ENCODE peak calls at places on chromosomes 3 and 15, in five cellular contexts. N, Z, D, E and W are unnamed samples.

GRCh38 chr3:73216310-73216709 is 154.9 kb downstream of the EBLN2 start:
- DNase-seq in D (no peak), Z (no peak), E (no peak), N (no peak), W (no peak)

GRCh38 chr3:143480306-143480852 is 360.8 kb downstream of the CHST2 start:
- DNase-seq in D (no peak), N (no peak), Z (peak), E (no peak), W (no peak)

GRCh38 chr15:70316059-70316600 is 218.4 kb upstream of the TLE3 start:
- DNase-seq in N (no peak), D (no peak), Z (no peak), E (no peak), W (no peak)

GRCh38 chr15:71780349-71780976 is 29.9 kb upstream of the NR2E3 start:
- DNase-seq in Z (peak), E (peak), N (peak), D (peak), W (peak)

GRCh38 chr3:86996261-86996955 is 5.5 kb upstream of the VGLL3 start:
- DNase-seq in E (no peak), D (no peak), N (no peak), Z (no peak), W (no peak)

GRCh38 chr3:10556312-10556711 is 50.9 kb upstream of the ATP2B2 start:
- DNase-seq in N (no peak), Z (no peak), D (no peak), E (no peak), W (no peak)

GRCh38 chr3:38438421-38438820 is 15.3 kb upstream of the ACVR2B start:
- DNase-seq in E (no peak), D (no peak), N (peak), Z (no peak), W (no peak)

GRCh38 chr3:34957707-34958106 is 681.6 kb upstream of the ARPP21 start:
- DNase-seq in D (no peak), E (no peak), Z (no peak), N (no peak), W (no peak)

GRCh38 chr3:37957185-37957936 is 33.2 kb upstream of the VILL start:
- DNase-seq in E (peak), Z (no peak), D (no peak), N (no peak), W (no peak)

GRCh38 chr3:50502584-50503423 is 630 bp downstream of the CACNA2D2 start:
- DNase-seq in E (no peak), N (no peak), Z (peak), D (peak), W (peak)
- TF ChIP-seq EZH2 in E (no peak), N (peak), Z (peak), D (no peak), W (peak)

DNA sequence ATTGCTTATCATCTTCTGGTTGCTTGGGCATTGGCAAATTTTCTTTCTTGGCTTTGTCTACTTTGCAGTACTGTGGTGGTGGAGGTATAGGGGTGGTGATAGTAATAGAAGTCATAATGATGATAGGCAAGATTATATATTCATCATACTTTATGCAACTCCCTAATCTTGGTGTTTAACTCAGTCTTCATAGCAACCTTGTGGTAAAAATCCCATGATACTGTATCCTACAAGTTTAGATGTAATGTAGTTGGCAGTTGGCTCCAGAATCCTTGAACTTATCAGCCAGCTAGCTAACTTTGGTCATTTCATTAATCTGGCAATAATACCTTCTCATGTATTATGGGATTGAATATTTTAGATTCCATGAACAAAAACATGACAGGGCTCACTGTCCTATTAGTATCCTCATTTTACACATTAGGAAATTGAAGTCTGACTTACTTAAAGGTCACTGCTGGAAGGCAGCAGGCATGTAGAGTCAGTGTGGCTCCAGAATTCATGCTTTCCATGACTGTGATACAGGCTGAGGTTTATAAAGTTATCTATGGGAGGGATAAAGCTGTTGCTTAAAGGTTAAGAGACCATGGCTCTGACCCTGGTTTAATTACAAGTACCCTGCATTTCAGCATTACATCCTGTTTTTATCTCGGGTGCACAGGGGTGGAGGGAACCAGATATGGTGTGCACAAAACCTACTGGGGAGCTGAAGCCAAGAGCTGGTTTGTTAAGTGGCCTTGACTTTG is 33.3 kb downstream of the RBMS3 start:
- DNase-seq in E (no peak), N (no peak), D (no peak), Z (no peak), W (no peak)
- TF ChIP-seq EZH2phosphoT487 in E (no peak), N (no peak), D (no peak), Z (no peak), W (no peak)

GRCh38 chr3:142210144-142210543 is 15.2 kb downstream of the GK5 start:
- DNase-seq in D (peak), N (no peak), E (no peak), Z (no peak), W (no peak)
- H3K4me3 ChIP-seq in D (no peak), N (no peak), E (no peak), Z (no peak), W (no peak)

DNA sequence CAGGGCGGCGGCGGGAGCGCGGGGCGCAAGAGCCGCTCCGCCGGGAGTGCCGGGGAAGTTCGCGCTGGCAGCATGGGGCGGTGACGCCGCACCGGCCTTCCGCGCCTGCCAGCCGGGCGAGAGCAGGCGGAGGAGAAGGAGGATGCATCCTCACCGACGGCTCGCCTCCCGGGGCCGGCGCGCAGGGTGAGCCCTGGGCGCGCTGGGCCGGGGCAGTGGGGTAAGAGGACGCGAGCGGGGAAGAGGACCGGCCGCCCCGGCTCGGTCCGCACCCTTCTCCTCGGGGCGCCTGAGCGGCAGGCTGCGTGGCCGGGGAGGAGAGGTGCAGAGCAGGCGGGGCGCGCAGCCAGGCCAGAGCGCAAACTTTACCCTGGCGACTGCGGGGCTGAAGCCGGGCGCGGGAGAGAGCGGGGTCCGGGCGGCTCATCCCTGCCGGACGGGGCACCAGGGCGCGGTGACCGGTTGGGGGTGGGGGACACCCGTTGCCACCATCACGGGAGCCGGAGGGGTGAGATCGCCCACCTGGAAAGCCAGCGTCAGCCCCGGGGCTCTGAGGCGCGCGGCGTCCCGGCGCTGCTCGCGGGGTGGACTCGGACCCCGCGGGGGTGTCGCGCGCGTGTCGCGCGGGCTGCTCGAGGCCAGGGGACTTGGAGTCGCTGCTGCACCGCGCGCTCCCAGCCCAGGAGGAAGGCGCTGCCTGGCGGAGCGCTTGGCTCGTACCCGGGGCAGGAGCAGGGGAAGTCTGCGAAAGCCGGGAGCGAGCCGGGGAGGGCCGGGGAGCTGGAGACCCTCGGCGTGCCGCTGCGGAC is 541 bp downstream of the GABRA5 start:
- DNase-seq in D (peak), Z (no peak), E (no peak), N (no peak), W (peak)
- TF ChIP-seq EZH2 in D (peak), Z (peak), E (no peak), N (no peak), W (no peak)

GRCh38 chr15:61517335-61517734 is 288.2 kb upstream of the RORA start:
- DNase-seq in D (no peak), E (no peak), Z (no peak), N (no peak), W (no peak)

GRCh38 chr15:61519296-61519695 is 290.2 kb upstream of the RORA start:
- DNase-seq in Z (no peak), N (no peak), E (no peak), D (no peak), W (no peak)

GRCh38 chr15:61521961-61522360 is 292.9 kb upstream of the RORA start:
- DNase-seq in Z (no peak), N (no peak), E (no peak), D (no peak), W (no peak)

GRCh38 chr15:61518191-61518950 is 289.3 kb upstream of the RORA start:
- DNase-seq in Z (no peak), D (peak), E (no peak), N (peak), W (no peak)

DNA sequence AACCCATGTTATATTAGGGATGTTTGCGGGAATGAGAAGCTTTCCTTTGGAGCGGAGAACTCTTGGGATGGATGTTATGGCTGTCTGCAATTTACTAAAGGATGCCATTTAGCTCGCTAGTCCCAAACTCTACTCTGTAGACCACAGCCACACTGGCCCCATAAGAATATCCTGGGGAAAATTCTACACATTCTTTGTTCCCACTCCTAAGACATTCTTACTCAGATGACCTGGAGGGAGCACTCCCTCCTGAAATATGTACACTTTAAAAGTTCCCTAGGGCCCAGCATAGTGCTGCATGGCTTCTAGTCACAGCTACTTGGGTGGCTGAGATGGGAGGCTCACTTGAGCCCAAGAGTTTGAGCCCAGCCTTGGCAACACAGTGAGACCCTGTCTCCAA is 288.7 kb upstream of the RORA start:
- DNase-seq in N (no peak), E (no peak), D (no peak), Z (no peak), W (no peak)
- TF ChIP-seq EZH2phosphoT487 in N (no peak), E (no peak), D (no peak), Z (no peak), W (no peak)

DNA sequence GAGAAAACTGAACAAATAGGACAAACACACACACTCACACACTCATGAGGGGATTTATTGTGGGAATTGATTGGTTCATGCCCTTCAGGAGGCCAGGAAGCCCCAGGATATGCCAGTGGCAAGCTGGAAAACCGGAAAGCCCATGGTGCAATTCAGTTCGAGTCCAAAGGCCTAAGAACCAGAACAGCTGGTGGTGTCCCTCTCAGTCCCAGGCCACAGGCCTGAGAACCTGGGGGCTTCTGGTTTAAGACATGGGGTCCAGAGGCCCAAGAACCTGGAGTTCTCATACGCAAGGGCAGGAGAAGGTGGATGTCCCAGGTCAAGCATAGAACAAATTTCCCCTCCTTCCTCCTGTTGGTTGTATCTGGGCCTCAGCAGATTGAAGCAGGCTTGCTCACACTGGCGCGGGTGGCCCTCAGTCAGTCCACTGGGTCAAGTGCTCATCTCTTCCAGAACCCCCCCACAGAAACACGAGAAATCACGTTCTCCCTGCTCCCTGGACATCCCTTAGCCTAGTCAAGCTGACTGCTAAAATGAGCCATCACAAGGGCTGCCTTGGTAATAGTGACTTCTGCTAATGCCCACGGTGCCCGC is 50.1 kb upstream of the RPL32 start:
- DNase-seq in E (no peak), Z (no peak), D (no peak), N (peak), W (no peak)
- H3K4me3 ChIP-seq in E (no peak), Z (no peak), D (no peak), N (peak), W (no peak)

DNA sequence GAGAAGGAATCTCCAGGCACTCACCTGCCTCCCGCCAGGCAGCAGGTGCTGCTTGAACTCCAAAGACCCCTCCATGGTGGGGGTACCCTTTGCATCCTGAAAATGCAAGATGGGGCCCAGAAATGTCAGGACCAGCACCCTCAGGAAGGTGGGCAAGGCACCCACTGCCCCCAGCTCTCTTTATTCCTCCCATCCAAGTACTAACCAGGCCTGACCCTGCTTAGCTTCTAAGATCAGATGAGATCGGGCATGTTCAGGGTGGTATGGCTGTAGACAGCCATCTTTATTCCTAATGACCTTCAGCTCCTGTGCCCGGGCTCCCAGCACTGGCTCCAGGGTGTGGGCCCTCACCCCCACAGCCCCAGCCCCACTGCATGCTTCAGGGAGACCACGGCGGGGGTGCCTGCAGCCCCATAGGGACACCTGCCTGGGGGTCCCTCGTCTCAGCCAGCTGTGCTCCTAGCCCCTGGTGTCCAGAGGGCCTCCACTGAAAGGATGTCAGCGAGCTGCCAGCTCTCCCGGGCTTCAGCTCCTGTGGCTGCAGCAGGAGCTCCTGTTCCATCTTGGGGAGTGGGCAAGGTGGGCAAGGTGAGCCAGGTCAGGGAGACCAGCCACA is 13.2 kb downstream of the PLA2G4B start:
- DNase-seq in D (no peak), E (no peak), Z (no peak), N (no peak), W (no peak)
- TF ChIP-seq EZH2 in D (no peak), E (no peak), Z (no peak), N (no peak), W (no peak)

DNA sequence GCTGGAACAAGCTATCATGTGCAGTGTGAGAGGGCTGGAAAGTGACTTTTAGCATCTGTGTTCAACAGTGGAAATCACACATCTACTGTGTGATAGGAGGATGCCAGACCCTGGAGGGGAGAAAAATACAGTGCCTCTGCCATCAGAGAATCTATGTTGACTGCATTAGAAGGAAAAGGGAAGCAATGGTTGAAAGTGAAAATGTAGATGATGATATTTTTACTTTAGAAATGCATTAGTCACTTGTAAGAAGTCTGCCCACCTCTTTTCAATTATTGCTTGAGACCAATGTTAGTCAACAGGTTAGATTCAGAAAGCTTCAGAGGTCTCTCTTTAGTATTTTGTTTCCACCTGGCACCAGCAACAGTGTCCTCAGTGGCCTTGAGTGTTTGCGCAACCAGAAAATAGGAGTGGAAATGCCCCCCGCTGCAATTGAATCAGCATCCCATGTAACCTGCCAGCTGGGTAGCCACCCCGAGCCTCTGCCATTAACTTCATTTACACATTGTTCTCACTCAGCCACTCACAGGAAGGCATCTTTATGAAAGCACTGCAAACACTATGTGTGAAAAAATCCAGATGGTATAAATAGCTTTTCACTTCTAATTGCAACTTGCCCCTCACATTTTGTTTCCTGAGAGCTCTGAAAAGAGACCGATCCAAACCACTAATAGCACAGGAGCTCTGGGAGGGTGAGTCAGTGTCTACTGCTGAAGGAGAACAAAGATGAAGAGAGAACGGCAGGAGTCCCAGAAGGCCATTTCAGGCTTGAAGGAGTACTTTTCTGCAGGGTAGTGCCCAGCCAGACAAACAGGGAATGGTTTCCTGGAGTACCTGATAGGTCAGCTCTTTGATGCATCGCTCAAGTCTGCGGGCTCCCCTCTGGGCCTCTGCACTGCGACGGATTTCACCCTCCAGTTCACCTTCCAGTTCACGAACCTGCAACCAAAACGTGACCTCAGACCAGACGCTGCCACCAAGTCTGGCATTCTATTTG is 92.1 kb downstream of the HHLA2 start:
- DNase-seq in Z (no peak), N (no peak), E (peak), D (no peak), W (no peak)
- TF ChIP-seq EZH2phosphoT487 in Z (no peak), N (no peak), E (no peak), D (no peak), W (no peak)

DNA sequence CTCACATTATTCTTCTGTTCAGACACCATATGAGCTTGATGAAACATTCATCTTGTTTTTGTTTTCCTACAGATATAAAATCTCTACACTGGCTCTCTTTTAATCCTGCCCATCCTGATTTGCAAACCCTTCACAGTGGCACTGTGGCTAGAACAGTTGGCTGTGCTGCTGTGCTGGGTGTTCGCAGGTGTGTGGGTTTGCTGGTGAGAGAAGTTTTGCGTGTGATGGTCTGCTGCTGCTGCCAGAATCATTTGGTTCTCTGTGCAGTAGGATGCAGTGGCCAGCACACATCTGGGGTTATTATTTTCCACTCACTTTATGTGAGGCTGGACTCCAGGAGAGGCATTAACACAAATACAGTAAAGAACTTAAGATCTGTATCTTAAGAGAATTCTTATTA is 16.0 kb upstream of the PSMD6 start:
- DNase-seq in Z (no peak), D (no peak), E (no peak), N (no peak), W (no peak)
- H3K4me3 ChIP-seq in Z (no peak), D (no peak), E (no peak), N (no peak), W (no peak)